ENCODE peak calls at places on chromosomes 4 and X, in ten cellular contexts. B is AG04450, J is GM13976, Z is fibroblast of pulmonary artery, P is upper lobe of right lung, W is mammary epithelial cell, O is heart left ventricle, D is endothelial cell, M is DND-41, T is left ventricle myocardium inferior. Y is an unnamed sample.

GRCh38 chrX:154413142-154413541 is 1.8 kb downstream of the TAFAZZIN start:
- DNase-seq in B (no peak), J (no peak), Z (no peak), P (no peak), W (no peak), O (no peak), D (no peak), M (no peak), T (no peak), Y (no peak)

GRCh38 chrX:97039363-97040029 is 155.8 kb downstream of the RPA4 start:
- DNase-seq in B (no peak), J (no peak), Z (peak), P (no peak), W (peak), O (peak), D (no peak), M (no peak), T (peak), Y (no peak)

GRCh38 chr4:128863314-128864075 is 54.0 kb downstream of the JADE1 start:
- DNase-seq in B (peak), J (peak), Z (peak), P (peak), W (peak), O (peak), D (peak), M (peak), T (peak), Y (peak)

GRCh38 chr4:159107203-159107921 is 4.5 kb downstream of the RAPGEF2 start:
- DNase-seq in B (no peak), J (no peak), Z (no peak), P (no peak), W (peak), O (no peak), D (no peak), M (no peak), T (no peak), Y (no peak)

GRCh38 chr4:96260071-96260682 is 420.3 kb downstream of the PDHA2 start:
- DNase-seq in B (no peak), J (no peak), Z (peak), P (no peak), W (no peak), O (no peak), D (no peak), M (no peak), T (no peak), Y (no peak)

GRCh38 chr4:104912518-104912917 is 234.2 kb upstream of the TET2 start:
- DNase-seq in B (no peak), J (no peak), Z (no peak), P (no peak), W (peak), O (no peak), D (no peak), M (no peak), T (no peak), Y (no peak)

GRCh38 chr4:66554844-66555243 is 884.6 kb upstream of the EPHA5 start:
- DNase-seq in B (no peak), J (no peak), Z (peak), P (no peak), W (peak), O (no peak), D (no peak), M (no peak), T (no peak), Y (no peak)

GRCh38 chr4:89267392-89267791 is 40.2 kb downstream of the GPRIN3 start:
- DNase-seq in B (no peak), J (no peak), Z (no peak), P (no peak), W (no peak), O (peak), D (no peak), M (no peak), T (no peak), Y (no peak)

GRCh38 chr4:83054928-83055327 is 19.9 kb downstream of the COPS4 start:
- DNase-seq in B (no peak), J (peak), Z (peak), P (no peak), W (no peak), O (no peak), D (no peak), M (no peak), T (no peak), Y (no peak)

DNA sequence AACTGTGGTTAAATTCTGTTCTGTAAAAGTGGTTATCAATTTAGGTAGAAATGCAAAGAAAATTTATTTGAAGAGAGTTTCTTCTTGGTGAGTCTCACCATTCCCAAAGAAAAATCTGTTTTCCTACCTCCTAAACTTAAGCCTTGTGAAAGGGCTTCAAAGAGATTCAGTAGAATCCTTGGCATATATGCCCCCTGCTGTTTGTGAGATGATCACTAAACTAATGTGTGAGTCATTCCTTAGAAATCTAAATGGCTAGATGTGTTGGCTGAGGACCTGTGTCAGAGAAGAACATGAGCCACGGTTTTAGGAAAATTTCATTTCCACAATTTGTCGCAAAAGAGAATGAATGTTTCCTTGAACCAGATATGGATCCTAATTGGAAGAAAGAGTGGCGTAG is 260.9 kb downstream of the SLC7A11 start:
- DNase-seq in B (no peak), J (no peak), Z (peak), P (no peak), W (peak), O (no peak), D (no peak), M (no peak), T (no peak), Y (no peak)
- TF ChIP-seq CTCF in B (no peak), J (no peak), Z (peak), P (no peak), W (peak), O (no peak), D (no peak), M (no peak), T (no peak), Y (no peak)

DNA sequence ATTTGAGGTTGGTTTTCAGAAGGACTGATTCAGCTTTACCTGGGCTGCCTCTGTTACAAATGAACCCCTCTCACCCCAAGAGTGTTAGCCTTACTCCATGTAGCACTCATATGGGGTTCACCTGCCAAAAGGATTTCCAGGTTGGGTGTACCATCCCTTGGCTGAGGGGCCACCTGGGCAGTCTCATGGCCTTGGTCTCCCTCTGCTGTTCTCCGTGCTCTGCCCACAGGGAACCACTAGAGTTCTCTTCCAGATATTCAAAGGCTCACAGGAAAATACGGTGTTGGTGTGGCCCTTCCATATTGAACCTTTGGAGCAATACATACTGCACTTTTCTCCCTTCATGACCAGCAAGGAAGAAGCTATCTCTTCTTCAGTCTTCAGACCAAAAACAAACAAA is 18.0 kb upstream of the PRDM5 start:
- DNase-seq in B (no peak), J (no peak), Z (no peak), P (no peak), W (no peak), O (no peak), D (no peak), M (no peak), T (no peak), Y (no peak)
- TF ChIP-seq CTCF in B (no peak), J (no peak), Z (no peak), P (no peak), W (no peak), O (peak), D (no peak), M (no peak), T (peak), Y (peak)

GRCh38 chrX:113929004-113929403 is 654.9 kb upstream of the HTR2C start:
- DNase-seq in B (no peak), J (peak), Z (peak), P (no peak), W (peak), O (no peak), D (peak), M (peak), T (no peak), Y (no peak)
- TF ChIP-seq CTCF in B (no peak), J (peak), Z (peak), P (peak), W (peak), O (no peak), D (peak), M (peak), T (peak), Y (peak)

GRCh38 chr4:37320518-37321235 is 76.1 kb downstream of the NWD2 start:
- DNase-seq in B (no peak), J (no peak), Z (no peak), P (no peak), W (no peak), O (no peak), D (no peak), M (no peak), T (no peak), Y (no peak)

GRCh38 chr4:37324526-37324925 is 80.0 kb downstream of the NWD2 start:
- DNase-seq in B (no peak), J (no peak), Z (no peak), P (no peak), W (no peak), O (no peak), D (no peak), M (no peak), T (no peak), Y (no peak)

GRCh38 chr4:37326852-37327251 is 82.3 kb downstream of the NWD2 start:
- DNase-seq in B (no peak), J (no peak), Z (no peak), P (no peak), W (no peak), O (no peak), D (no peak), M (no peak), T (no peak), Y (no peak)

GRCh38 chr4:37317104-37317643 is 72.6 kb downstream of the NWD2 start:
- DNase-seq in B (no peak), J (no peak), Z (no peak), P (no peak), W (no peak), O (no peak), D (no peak), M (no peak), T (no peak), Y (no peak)

DNA sequence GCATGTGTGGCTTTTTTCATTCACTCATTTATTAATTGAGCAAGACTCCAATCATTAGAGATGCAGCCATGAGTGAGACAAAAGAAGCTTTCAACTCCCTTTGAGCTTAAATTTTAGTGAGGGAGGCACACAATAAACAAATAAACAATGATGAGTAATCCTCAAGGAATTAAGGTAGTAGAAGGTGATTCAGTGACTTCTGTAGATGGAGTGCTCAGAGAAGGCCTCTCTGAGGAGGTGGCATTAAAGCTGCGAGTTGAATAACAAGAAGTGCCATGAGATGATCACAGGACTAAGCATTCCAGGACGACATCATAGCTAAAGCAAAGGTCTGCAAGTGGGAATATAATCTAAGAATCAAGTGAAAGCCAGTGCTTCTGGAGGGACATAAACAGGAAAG is 77.6 kb downstream of the NWD2 start:
- DNase-seq in B (no peak), J (no peak), Z (no peak), P (no peak), W (no peak), O (no peak), D (no peak), M (no peak), T (no peak), Y (no peak)
- TF ChIP-seq CTCF in B (no peak), J (no peak), Z (no peak), P (no peak), W (no peak), O (no peak), D (no peak), M (no peak), T (no peak), Y (no peak)

GRCh38 chr4:26322349-26322748 is 1.5 kb downstream of the RBPJ start:
- DNase-seq in B (no peak), J (no peak), Z (no peak), P (no peak), W (no peak), O (no peak), D (no peak), M (no peak), T (no peak), Y (no peak)

GRCh38 chr4:26321326-26322276 is 787 bp downstream of the RBPJ start:
- DNase-seq in B (no peak), J (no peak), Z (peak), P (peak), W (peak), O (peak), D (peak), M (peak), T (peak), Y (no peak)

GRCh38 chr4:26323807-26324206 is 3.0 kb downstream of the RBPJ start:
- DNase-seq in B (no peak), J (no peak), Z (peak), P (no peak), W (no peak), O (no peak), D (no peak), M (no peak), T (no peak), Y (no peak)

GRCh38 chr4:26326791-26327190 is 6.0 kb downstream of the RBPJ start:
- DNase-seq in B (peak), J (no peak), Z (peak), P (no peak), W (peak), O (no peak), D (no peak), M (no peak), T (no peak), Y (no peak)

GRCh38 chr4:26325191-26325590 is 4.4 kb downstream of the RBPJ start:
- DNase-seq in B (no peak), J (no peak), Z (peak), P (no peak), W (peak), O (no peak), D (no peak), M (no peak), T (no peak), Y (no peak)
- TF ChIP-seq CTCF in B (peak), J (peak), Z (peak), P (peak), W (peak), O (no peak), D (no peak), M (peak), T (no peak), Y (peak)

DNA sequence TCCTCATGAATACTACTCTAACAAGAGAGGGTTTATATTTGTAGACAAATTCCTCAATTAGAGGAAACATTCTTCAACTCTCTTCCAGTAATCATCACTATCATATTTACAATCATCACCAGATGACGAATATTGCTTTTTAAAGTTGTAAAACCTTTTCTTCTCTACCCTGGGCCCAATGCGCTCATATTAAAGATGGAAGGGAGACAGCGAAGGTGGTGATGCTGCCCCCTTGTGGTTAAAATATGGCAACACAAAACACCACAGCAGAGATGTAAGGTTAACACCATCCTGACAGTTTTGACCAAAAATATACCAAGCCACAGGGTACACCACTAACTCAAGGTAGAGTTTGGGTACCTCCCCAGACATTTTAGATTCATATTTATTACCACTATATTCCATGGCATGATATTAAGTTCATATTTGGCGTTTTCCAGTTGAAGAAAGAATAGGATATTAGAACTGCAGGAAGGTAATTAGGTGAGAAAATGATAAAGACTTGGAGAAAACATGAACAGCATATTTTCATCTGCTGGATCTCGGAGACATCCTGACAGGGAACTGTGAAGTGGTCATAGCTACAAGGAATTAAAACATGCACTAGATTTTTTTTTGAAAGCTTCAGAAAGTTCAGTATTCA is 72.8 kb downstream of the SLC9A7 start:
- DNase-seq in B (no peak), J (peak), Z (peak), P (no peak), W (peak), O (peak), D (peak), M (peak), T (no peak), Y (no peak)
- TF ChIP-seq CTCF in B (peak), J (peak), Z (peak), P (peak), W (peak), O (peak), D (peak), M (peak), T (peak), Y (peak)

GRCh38 chr4:152301381-152301780 is 234.5 kb downstream of the FBXW7 start:
- DNase-seq in B (no peak), J (no peak), Z (no peak), P (no peak), W (no peak), O (no peak), D (no peak), M (no peak), T (no peak), Y (no peak)
- TF ChIP-seq CTCF in B (no peak), J (no peak), Z (no peak), P (no peak), W (no peak), O (no peak), D (no peak), M (no peak), T (no peak), Y (no peak)

DNA sequence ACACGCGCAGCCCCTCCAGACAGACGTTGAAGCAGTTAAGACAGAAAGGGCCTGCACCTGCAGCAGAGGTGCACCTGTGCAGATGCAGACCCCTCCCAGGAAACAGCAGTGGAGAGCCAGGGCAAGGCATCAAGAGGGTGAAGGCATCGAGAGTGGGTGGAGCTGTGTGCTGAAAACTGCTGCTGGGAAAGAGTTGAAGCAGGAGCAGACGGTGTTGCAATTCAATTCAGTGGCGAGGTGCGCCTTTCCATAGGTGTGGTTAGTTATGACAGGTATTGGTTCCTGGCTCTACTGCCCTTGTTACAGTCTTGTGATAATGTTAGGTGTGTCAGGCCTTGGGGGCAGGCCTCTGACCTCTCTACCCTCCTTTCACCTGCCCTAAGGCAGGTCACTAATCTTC is 16.6 kb downstream of the LETM1 start:
- DNase-seq in B (no peak), J (no peak), Z (no peak), P (no peak), W (no peak), O (no peak), D (no peak), M (no peak), T (no peak), Y (no peak)
- TF ChIP-seq CTCF in B (no peak), J (no peak), Z (no peak), P (no peak), W (no peak), O (no peak), D (no peak), M (no peak), T (no peak), Y (no peak)

Y was measured in D721Med.